ENCODE peak calls at places on chromosomes 13 and 19, in four cellular contexts. X, A, N and M are unnamed samples.

GRCh38 chr19:45884682-45885555 is 1.0 kb downstream of the IRF2BP1 start:
- DNase-seq in X (no peak), A (no peak), N (peak), M (peak)

GRCh38 chr13:109256866-109257760 is 529.3 kb downstream of the IRS2 start:
- DNase-seq in X (peak), A (no peak), N (no peak), M (no peak)

GRCh38 chr13:79591493-79591892 is 110.5 kb downstream of the NDFIP2 start:
- DNase-seq in X (no peak), A (no peak), N (no peak), M (no peak)

GRCh38 chr19:2426661-2427322 is 594 bp downstream of the TIMM13 start:
- DNase-seq in X (peak), A (no peak), N (peak), M (peak)

GRCh38 chr13:113157206-113157928 is 1.1 kb upstream of the PROZ start:
- DNase-seq in X (no peak), A (no peak), N (no peak), M (no peak)

GRCh38 chr19:8655340-8655709 is 24.9 kb downstream of the NFILZ start:
- DNase-seq in X (no peak), A (no peak), N (peak), M (no peak)

GRCh38 chr13:79468819-79469218 is 12.1 kb upstream of the NDFIP2 start:
- DNase-seq in X (no peak), A (no peak), N (no peak), M (no peak)

GRCh38 chr13:23320926-23321533 is 112.5 kb downstream of the SACS start:
- DNase-seq in X (no peak), A (no peak), N (no peak), M (no peak)

GRCh38 chr19:45922281-45922680 is 7.7 kb upstream of the NANOS2 start:
- DNase-seq in X (peak), A (no peak), N (peak), M (peak)

GRCh38 chr13:32852568-32852967 is 163.7 kb upstream of the KL start:
- DNase-seq in X (no peak), A (no peak), N (no peak), M (no peak)

GRCh38 chr13:72920097-72920496 is 138.2 kb downstream of the PIBF1 start:
- DNase-seq in X (no peak), A (no peak), N (no peak), M (no peak)

GRCh38 chr19:10230904-10231623 is at the start of gene S1PR2:
- DNase-seq in X (peak), A (no peak), N (peak), M (peak)

GRCh38 chr19:47239152-47239551 is 8.2 kb upstream of the BBC3 start:
- DNase-seq in X (no peak), A (no peak), N (no peak), M (no peak)

GRCh38 chr13:46146898-46147297 is 35.1 kb downstream of the LCP1 start:
- DNase-seq in X (peak), A (no peak), N (no peak), M (peak)

GRCh38 chr19:52094526-52094925 is 1.0 kb downstream of the ZNF841 start:
- DNase-seq in X (no peak), A (no peak), N (no peak), M (no peak)

GRCh38 chr13:77345150-77345780 is 18.4 kb upstream of the MYCBP2 start:
- DNase-seq in X (no peak), A (no peak), N (no peak), M (no peak)

GRCh38 chr19:21322528-21322927 is 6.7 kb downstream of the ZNF708 start:
- DNase-seq in X (no peak), A (no peak), N (no peak), M (no peak)

GRCh38 chr13:98108330-98108729 is 34.6 kb upstream of the FARP1 start:
- DNase-seq in X (no peak), A (no peak), N (no peak), M (no peak)

GRCh38 chr19:49596407-49596806 is 5.4 kb downstream of the PRR12 start:
- DNase-seq in X (no peak), A (no peak), N (no peak), M (no peak)

GRCh38 chr13:111976474-111977183 is 90.3 kb upstream of the SOX1 start:
- DNase-seq in X (no peak), A (no peak), N (no peak), M (no peak)

GRCh38 chr13:111662451-111662850 is 342.0 kb downstream of the TEX29 start:
- DNase-seq in X (no peak), A (no peak), N (no peak), M (no peak)

GRCh38 chr13:77374786-77375185 is 47.9 kb upstream of the MYCBP2 start:
- DNase-seq in X (no peak), A (no peak), N (no peak), M (no peak)

GRCh38 chr19:56933014-56933705 is 92.6 kb upstream of the PEG3 start:
- DNase-seq in X (no peak), A (no peak), N (no peak), M (no peak)

GRCh38 chr19:49968279-49968922 is 7.4 kb upstream of the SIGLEC11 start:
- DNase-seq in X (no peak), A (no peak), N (no peak), M (no peak)

GRCh38 chr19:19074172-19074905 is 10.5 kb downstream of the SLC25A42 start:
- DNase-seq in X (no peak), A (no peak), N (no peak), M (no peak)

GRCh38 chr13:105806335-105806920 is 729.0 kb downstream of the EFNB2 start:
- DNase-seq in X (no peak), A (no peak), N (no peak), M (no peak)
- TF ChIP-seq TARDBP in X (no peak), A (no peak), N (no peak), M (no peak)

GRCh38 chr19:33402421-33403220 is 29.1 kb downstream of the CEBPG start:
- DNase-seq in X (no peak), A (no peak), N (no peak), M (no peak)
- TF ChIP-seq SP1 in X (no peak), A (no peak), N (no peak), M (no peak)

GRCh38 chr13:60137911-60138570 is 25.7 kb downstream of the DIAPH3 start:
- DNase-seq in X (no peak), A (no peak), N (no peak), M (no peak)

GRCh38 chr13:60135344-60135743 is 28.4 kb downstream of the DIAPH3 start:
- DNase-seq in X (no peak), A (no peak), N (no peak), M (no peak)

GRCh38 chr13:60138674-60139073 is 25.1 kb downstream of the DIAPH3 start:
- DNase-seq in X (no peak), A (no peak), N (no peak), M (no peak)

GRCh38 chr13:60139272-60139671 is 24.5 kb downstream of the DIAPH3 start:
- DNase-seq in X (no peak), A (no peak), N (no peak), M (no peak)

DNA sequence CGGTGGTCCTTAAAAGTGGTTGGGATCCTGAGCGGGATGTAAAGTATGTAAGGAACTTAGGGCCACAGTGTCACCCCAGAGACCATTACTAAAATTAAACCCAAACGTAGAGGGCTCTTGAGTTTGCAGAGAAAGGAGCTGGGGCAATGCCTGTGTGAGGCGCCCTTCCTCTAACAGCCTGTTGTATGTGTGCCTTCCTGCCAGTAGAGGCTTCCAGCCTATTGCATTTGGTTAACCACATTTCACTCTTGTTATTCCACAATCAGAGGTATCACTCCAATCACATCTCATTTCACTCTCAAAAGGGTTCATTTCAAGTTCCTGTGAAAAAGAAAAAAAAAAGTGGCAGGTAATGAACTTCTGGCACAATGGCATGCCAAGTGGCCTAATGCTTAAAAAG is 29.4 kb downstream of the DIAPH3 start:
- DNase-seq in X (no peak), A (no peak), N (no peak), M (no peak)
- TF ChIP-seq BHLHE40 in X (no peak), A (no peak), N (no peak), M (no peak)

DNA sequence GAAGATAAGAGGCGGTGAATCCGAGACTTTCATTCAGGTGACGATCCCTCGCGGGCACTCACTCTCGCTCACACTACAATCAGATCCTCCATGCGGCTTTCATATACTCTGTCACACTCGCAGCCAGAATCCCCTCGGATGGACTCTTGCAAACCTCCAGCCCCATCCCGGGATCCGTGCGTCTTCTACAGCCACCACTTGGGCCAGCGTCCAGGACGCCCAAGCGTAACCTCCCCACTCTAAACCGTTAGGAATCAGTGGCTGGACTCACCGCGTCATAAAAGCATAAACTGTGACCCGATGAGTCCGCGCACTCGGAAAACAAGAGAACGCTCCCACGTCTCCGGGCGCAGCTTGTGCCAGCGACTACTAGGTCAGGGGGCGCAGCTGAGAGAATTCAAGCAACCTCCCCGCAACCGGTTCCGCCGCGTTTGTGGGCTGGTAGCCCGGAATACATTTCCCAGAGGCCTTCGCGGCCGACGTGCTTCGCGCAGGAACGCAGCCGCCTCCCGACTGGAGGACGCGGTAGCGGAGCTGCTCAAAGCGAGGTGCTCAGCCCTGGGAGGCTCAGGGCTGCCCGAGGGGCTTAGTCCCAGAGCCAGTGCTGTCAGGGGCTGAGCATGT is 27.6 kb downstream of the ZNF607 start:
- DNase-seq in X (peak), A (peak), N (peak), M (peak)
- TF ChIP-seq TARDBP in X (peak), A (no peak), N (no peak), M (no peak)

GRCh38 chr13:59787679-59788078 is 376.0 kb downstream of the DIAPH3 start:
- DNase-seq in X (no peak), A (no peak), N (no peak), M (no peak)

GRCh38 chr13:59793107-59793506 is 370.6 kb downstream of the DIAPH3 start:
- DNase-seq in X (no peak), A (no peak), N (no peak), M (no peak)

DNA sequence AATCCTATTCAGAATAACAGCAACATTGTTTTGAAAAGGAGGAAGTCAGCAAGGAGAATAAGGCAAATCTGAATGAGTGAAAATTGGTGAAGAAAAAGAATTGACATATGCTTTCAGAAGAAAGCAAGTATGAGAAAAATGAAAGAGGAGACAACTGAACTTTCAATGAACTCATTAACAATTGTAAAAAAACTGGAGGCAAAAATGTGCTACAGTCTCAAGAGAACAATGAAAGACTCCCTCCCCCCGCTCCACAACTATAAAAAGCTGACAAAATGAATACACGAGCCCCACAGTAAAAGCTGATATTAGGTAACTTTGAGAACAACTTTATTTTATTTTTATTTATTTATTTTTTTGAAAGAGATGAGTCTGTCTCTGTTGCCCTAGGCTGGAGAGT is 373.1 kb downstream of the DIAPH3 start:
- DNase-seq in X (no peak), A (no peak), N (no peak), M (no peak)
- TF ChIP-seq SP1 in X (no peak), A (no peak), N (no peak), M (no peak)

DNA sequence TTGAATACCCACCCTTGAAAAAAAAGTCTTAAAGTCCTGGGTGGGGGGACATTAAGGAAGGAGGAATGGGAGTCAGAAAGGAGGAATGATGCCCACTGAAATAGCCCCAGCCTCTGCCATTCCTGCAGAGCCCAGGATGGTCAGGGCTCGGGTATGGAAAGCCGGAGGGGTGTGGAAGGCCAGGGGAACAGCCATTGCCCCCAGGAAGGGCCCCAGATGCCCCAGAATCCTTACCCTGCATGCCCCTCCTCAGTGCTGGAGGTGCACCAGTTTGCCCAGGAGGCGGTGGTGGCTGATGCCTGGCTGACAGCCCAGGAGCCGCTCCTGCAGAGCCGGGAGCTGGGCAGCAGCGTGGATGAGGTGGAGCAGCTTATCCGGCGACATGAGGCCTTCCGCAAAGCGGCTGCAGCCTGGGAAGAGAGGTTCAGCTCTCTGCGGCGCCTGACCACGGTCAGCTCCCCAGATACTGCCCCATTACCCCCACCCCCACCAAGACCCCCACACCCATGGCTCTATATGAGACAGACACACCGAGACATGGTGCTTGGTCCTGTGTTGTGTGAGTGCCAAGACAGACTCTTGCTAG is 10.7 kb upstream of the SHKBP1 start:
- DNase-seq in X (no peak), A (no peak), N (no peak), M (no peak)
- TF ChIP-seq BHLHE40 in X (no peak), A (no peak), N (no peak), M (no peak)

GRCh38 chr19:42421591-42422031 is 5.6 kb downstream of the LIPE start:
- DNase-seq in X (no peak), A (no peak), N (no peak), M (no peak)

GRCh38 chr19:42420055-42420544 is 7.1 kb downstream of the LIPE start:
- DNase-seq in X (peak), A (no peak), N (peak), M (peak)

GRCh38 chr19:42422092-42422575 is 5.1 kb downstream of the LIPE start:
- DNase-seq in X (no peak), A (no peak), N (no peak), M (no peak)

GRCh38 chr19:42421101-42421500 is 6.1 kb downstream of the LIPE start:
- DNase-seq in X (no peak), A (no peak), N (no peak), M (no peak)

GRCh38 chr19:42419309-42419708 is 7.9 kb downstream of the LIPE start:
- DNase-seq in X (no peak), A (no peak), N (peak), M (no peak)
- TF ChIP-seq TARDBP in X (no peak), A (no peak), N (no peak), M (no peak)